ENCODE peak calls at places on chromosomes 2 and 18, in six cellular contexts. E is pancreas, Q is WTC11, N is A549, H is neural crest cell, P is fibroblast of villous mesenchyme. Z is an unnamed sample.

GRCh38 chr2:218031771-218032257 is 29.0 kb upstream of the TNS1 start:
- DNase-seq in E (peak), Q (no peak), N (no peak), H (no peak), P (no peak), Z (no peak)

GRCh38 chr2:175854665-175855064 is 147.4 kb downstream of the LNPK start:
- DNase-seq in E (no peak), Q (no peak), N (no peak), H (no peak), P (peak), Z (no peak)

GRCh38 chr2:38080346-38080745 is 4.4 kb upstream of the CYP1B1 start:
- DNase-seq in E (no peak), Q (no peak), N (no peak), H (no peak), P (no peak), Z (no peak)

GRCh38 chr2:217794133-217794986 is 208.4 kb downstream of the TNS1 start:
- DNase-seq in E (no peak), Q (no peak), N (no peak), H (no peak), P (no peak), Z (no peak)

GRCh38 chr2:237591021-237591370 is 462 bp upstream of the RAB17 start:
- DNase-seq in E (peak), Q (peak), N (no peak), H (no peak), P (no peak), Z (no peak)

GRCh38 chr2:2734308-2734707 is 403.2 kb upstream of the MYT1L start:
- DNase-seq in E (no peak), Q (no peak), N (no peak), H (no peak), P (no peak), Z (no peak)

GRCh38 chr2:47056374-47056773 is 98.7 kb downstream of the STPG4 start:
- DNase-seq in E (peak), Q (no peak), N (no peak), H (no peak), P (peak), Z (no peak)

GRCh38 chr2:45130758-45131157 is 121.5 kb upstream of the SIX2 start:
- DNase-seq in E (no peak), Q (no peak), N (no peak), H (no peak), P (no peak), Z (no peak)

GRCh38 chr2:200483729-200484198 is 26.1 kb downstream of the KCTD18 start:
- DNase-seq in E (peak), Q (peak), N (peak), H (peak), P (peak), Z (no peak)

GRCh38 chr2:127525692-127526141 is 572 bp downstream of the IWS1 start:
- DNase-seq in E (no peak), Q (no peak), N (peak), H (no peak), P (peak), Z (no peak)

GRCh38 chr2:144310889-144311608 is 208.9 kb downstream of the ZEB2 start:
- DNase-seq in E (no peak), Q (no peak), N (no peak), H (no peak), P (no peak), Z (no peak)

GRCh38 chr2:239264838-239265651 is 135.8 kb downstream of the HDAC4 start:
- DNase-seq in E (no peak), Q (no peak), N (peak), H (no peak), P (peak), Z (no peak)

GRCh38 chr2:170123593-170123992 is 54.4 kb upstream of the MYO3B start:
- DNase-seq in E (no peak), Q (no peak), N (no peak), H (no peak), P (no peak), Z (no peak)

GRCh38 chr2:147133273-147133901 is 711.4 kb upstream of the ACVR2A start:
- DNase-seq in E (no peak), Q (no peak), N (no peak), H (no peak), P (no peak), Z (no peak)

GRCh38 chr2:228017784-228018183 is 146.4 kb downstream of the DAW1 start:
- DNase-seq in E (no peak), Q (no peak), N (no peak), H (no peak), P (no peak), Z (no peak)

GRCh38 chr18:26568926-26569700 is 20.8 kb upstream of the KCTD1 start:
- DNase-seq in E (no peak), Q (no peak), N (no peak), H (no peak), P (no peak), Z (no peak)

GRCh38 chr2:219553463-219553862 is 9.6 kb downstream of the TMEM198 start:
- DNase-seq in E (no peak), Q (no peak), N (no peak), H (no peak), P (no peak), Z (no peak)

GRCh38 chr2:189830510-189830909 is 46.3 kb downstream of the PMS1 start:
- DNase-seq in E (no peak), Q (no peak), N (no peak), H (no peak), P (no peak), Z (no peak)

GRCh38 chr2:127584047-127584446 is 48.6 kb downstream of the MYO7B start:
- DNase-seq in E (no peak), Q (no peak), N (no peak), H (no peak), P (no peak), Z (no peak)

GRCh38 chr2:122421777-122422176 is 666.3 kb downstream of the TSN start:
- DNase-seq in E (no peak), Q (no peak), N (no peak), H (no peak), P (no peak), Z (no peak)

GRCh38 chr2:143300531-143300930 is 171.3 kb downstream of the ARHGAP15 start:
- DNase-seq in E (no peak), Q (no peak), N (no peak), H (no peak), P (peak), Z (no peak)

GRCh38 chr2:20198796-20199361 is 26.1 kb downstream of the SDC1 start:
- DNase-seq in E (no peak), Q (no peak), N (no peak), H (no peak), P (no peak), Z (no peak)

GRCh38 chr2:68671961-68672360 is 28.6 kb downstream of the PROKR1 start:
- DNase-seq in E (no peak), Q (no peak), N (no peak), H (no peak), P (no peak), Z (no peak)

GRCh38 chr2:68675470-68675869 is 32.1 kb downstream of the PROKR1 start:
- DNase-seq in E (no peak), Q (no peak), N (no peak), H (no peak), P (no peak), Z (no peak)

GRCh38 chr2:68667371-68667770 is 24.0 kb downstream of the PROKR1 start:
- DNase-seq in E (no peak), Q (no peak), N (no peak), H (no peak), P (no peak), Z (no peak)

DNA sequence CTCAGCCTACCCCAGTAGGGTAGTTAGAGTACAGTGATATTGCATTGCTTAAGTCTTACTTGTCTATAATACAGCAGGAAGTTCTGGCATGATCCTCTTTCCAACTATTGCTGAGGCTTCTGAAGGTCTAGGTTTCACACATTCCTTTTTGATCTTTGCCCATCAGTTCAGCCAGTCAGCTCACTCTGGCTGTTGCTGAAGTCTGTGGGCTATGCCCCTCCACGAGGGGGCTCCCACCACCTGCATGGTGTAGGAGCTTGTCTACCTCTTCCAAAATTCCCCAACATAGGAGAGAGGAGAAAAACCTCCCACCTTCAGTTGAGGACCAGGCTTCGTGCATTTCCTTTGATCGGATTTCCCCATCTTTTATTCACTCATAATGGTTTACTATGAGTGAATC is 26.3 kb downstream of the PROKR1 start:
- DNase-seq in E (no peak), Q (no peak), N (no peak), H (no peak), P (no peak), Z (no peak)
- TF ChIP-seq CTCF in E (no peak), Q (no peak), N (no peak), H (no peak), P (no peak), Z (no peak)

DNA sequence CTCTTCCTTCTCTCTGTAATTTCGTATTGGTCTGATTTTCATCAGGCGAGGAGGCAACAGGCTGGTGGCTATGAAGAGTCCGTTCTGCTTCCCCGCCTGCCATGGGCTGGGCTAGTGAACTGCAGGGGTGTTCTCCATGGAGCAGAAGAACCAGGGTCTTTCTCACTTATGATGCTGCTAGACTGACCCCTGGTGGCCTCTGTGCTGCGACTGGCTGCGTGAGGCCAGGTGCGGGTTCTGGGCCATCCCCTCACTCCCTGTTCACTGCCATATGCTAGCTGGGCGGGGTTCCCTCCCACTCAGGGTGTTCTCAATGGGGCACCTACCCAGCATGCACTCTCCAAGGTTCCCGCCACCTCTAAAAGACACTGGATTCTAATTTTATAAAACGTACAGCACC is 35.0 kb downstream of the ZAP70 start:
- DNase-seq in E (no peak), Q (peak), N (peak), H (peak), P (no peak), Z (no peak)
- TF ChIP-seq CTCF in E (no peak), Q (peak), N (peak), H (peak), P (peak), Z (no peak)

GRCh38 chr2:74572178-74572925 is 17.8 kb downstream of the DOK1 start:
- DNase-seq in E (no peak), Q (peak), N (no peak), H (no peak), P (no peak), Z (no peak)
- TF ChIP-seq CTCF in E (no peak), Q (peak), N (no peak), H (peak), P (no peak), Z (no peak)

DNA sequence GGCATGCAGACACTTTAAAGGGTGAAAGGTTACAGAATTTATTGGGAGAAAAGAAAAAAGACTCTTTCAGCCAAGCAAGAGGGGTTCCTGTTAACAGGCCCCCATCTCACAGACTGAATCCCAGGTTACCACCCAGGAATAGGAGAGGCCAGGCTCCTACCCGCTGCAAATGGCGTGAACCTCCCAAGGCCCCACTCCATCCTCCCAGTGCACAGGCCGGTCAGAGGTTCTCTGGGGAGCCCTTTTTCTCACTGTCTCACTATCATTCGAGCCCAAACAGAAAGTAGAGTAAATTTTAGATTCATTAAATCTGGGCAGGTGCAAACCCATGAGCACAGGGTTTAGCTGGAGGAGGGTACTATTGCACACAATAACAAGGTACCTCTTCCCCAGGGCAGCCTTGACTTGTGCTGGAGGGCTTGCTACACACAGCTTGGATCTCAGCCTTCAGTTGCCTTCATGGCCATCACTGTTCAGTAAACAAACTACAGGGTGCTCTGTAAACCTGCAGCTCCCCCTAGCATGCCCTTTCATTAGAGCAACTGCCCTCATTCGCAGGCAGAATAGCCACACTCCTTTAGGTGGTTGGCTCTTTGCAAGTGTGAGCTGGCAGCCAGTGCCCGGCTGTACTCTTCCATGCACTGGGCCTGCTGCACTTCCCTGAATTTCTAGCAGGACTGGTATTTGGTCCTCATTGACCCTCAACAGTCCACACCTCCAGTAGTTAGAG is 7.3 kb upstream of the PLEK start:
- DNase-seq in E (no peak), Q (peak), N (peak), H (no peak), P (peak), Z (no peak)
- TF ChIP-seq CTCF in E (no peak), Q (no peak), N (peak), H (peak), P (peak), Z (no peak)

GRCh38 chr2:23925702-23926288 is 1.1 kb downstream of the ATAD2B start:
- DNase-seq in E (no peak), Q (no peak), N (no peak), H (no peak), P (peak), Z (no peak)

GRCh38 chr2:23926750-23927627 is at the start of gene ATAD2B:
- DNase-seq in E (peak), Q (peak), N (peak), H (peak), P (peak), Z (peak)

GRCh38 chr2:23918837-23919489 is 8.0 kb downstream of the ATAD2B start:
- DNase-seq in E (no peak), Q (no peak), N (no peak), H (no peak), P (no peak), Z (no peak)

GRCh38 chr2:23926289-23926749 is 604 bp downstream of the ATAD2B start:
- DNase-seq in E (peak), Q (peak), N (peak), H (peak), P (peak), Z (peak)

DNA sequence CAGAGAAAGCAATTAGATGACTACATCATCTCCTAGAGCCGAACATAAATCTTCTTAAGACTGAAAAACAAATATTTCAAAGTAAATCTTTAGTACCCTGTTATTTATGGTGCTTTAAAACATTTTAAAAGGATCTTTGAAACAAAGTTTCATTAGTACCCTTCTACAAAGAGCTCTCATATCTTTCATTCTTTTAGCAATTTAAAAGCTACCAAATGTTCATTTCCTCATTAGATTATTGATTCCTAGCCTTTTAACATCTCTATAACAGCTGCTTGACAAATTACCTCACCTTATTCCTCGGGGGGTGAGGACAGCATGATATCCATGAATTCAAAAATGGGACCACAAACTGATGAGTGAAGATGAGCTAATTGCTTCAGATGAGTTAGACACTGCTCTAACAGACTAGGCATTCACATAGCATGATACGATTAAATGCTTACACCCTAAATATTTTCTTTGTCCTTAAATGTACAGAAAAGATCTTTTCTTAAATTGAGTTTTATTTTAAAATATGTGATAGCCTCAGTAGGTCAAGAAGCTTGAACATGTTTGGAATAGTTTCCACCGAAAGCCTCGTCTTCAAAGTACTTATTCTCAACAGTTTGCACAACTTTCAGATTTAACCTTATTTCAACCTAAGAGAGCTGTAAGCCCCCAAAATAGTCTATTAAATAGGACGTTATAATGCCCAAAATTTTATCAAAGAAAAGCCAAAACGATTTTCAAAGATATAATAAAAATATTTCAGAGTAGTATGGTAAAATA is 2.1 kb downstream of the ATAD2B start:
- DNase-seq in E (no peak), Q (no peak), N (no peak), H (no peak), P (no peak), Z (no peak)
- TF ChIP-seq CTCF in E (no peak), Q (no peak), N (no peak), H (no peak), P (no peak), Z (no peak)

DNA sequence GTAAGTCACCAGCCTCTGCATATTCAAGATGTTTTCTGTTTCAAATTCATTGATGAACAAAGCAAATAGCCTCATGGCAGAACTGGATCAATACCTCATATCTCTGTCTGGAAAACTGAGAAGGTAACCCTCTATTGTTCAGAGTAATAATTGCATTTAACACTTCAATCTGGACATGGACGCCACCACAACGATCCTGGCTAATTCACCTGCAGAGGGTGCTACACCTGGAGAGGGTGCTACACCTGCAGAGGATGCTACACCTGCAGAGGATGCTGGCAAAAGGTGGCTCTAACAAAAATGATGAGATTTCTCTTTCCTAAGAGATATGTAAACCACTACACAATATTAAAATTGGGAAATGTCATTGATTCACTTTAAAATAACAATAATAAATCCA is 183.1 kb upstream of the HNRNPA3 start:
- DNase-seq in E (no peak), Q (peak), N (no peak), H (no peak), P (no peak), Z (no peak)
- TF ChIP-seq CTCF in E (no peak), Q (no peak), N (no peak), H (no peak), P (no peak), Z (no peak)

GRCh38 chr2:28868611-28869010 is 1.5 kb downstream of the TRMT61B start:
- DNase-seq in E (no peak), Q (no peak), N (no peak), H (no peak), P (no peak), Z (no peak)

GRCh38 chr2:28869494-28870145 is 489 bp downstream of the TRMT61B start:
- DNase-seq in E (peak), Q (no peak), N (no peak), H (no peak), P (no peak), Z (no peak)

GRCh38 chr2:28871620-28872019 is 1.5 kb upstream of the TRMT61B start:
- DNase-seq in E (no peak), Q (no peak), N (no peak), H (no peak), P (no peak), Z (no peak)

GRCh38 chr2:28870146-28870891 is at the start of gene TRMT61B:
- DNase-seq in E (peak), Q (peak), N (peak), H (peak), P (peak), Z (peak)
- TF ChIP-seq CTCF in E (no peak), Q (no peak), N (no peak), H (no peak), P (no peak), Z (no peak)

GRCh38 chr18:36942264-36942663 is 113.3 kb downstream of the KIAA1328 start:
- DNase-seq in E (no peak), Q (no peak), N (peak), H (no peak), P (peak), Z (no peak)
- TF ChIP-seq CTCF in E (no peak), Q (peak), N (peak), H (peak), P (peak), Z (peak)

GRCh38 chr2:225002656-225003045 is 39.6 kb downstream of the DOCK10 start:
- DNase-seq in E (no peak), Q (no peak), N (no peak), H (no peak), P (no peak), Z (no peak)
- TF ChIP-seq CTCF in E (no peak), Q (no peak), N (no peak), H (no peak), P (no peak), Z (no peak)

Z was measured in mesothelial cell of epicardium.